ENCODE peak calls at places on chromosomes 7 and 10, in ten cellular contexts. T is HuH-7.5; J is activated naive CD8-positive, alpha-beta T cell treated with anti-CD3 and anti-CD28 coated beads for 36 hours; C is non-pigmented ciliary epithelial cell; V is WTC11; P is fibroblast of gingiva; B is AG04450; X is PC-3; E is hepatocyte; G is brain microvascular endothelial cell. M is an unnamed sample.

GRCh38 chr7:101814996-101815825 is 2.2 kb upstream of the CUX1 start:
- DNase-seq in X (peak), B (no peak), V (peak), E (peak), C (no peak), J (peak), P (no peak), G (no peak), T (peak), M (no peak)

GRCh38 chr7:84228526-84228925 is 33.9 kb upstream of the SEMA3A start:
- DNase-seq in C (no peak), T (no peak), X (no peak), E (no peak), P (no peak), G (no peak), B (no peak), J (no peak), V (no peak), M (no peak)

GRCh38 chr7:57339198-57339944 is 110.6 kb upstream of the ZNF716 start:
- DNase-seq in V (no peak), B (no peak), T (no peak), G (no peak), J (no peak), X (no peak), E (no peak), C (no peak), P (no peak), M (no peak)

GRCh38 chr10:72133517-72133916 is 45.2 kb upstream of the SPOCK2 start:
- DNase-seq in J (no peak), E (no peak), P (peak), B (peak), T (no peak), X (peak), G (peak), V (no peak), C (peak), M (no peak)

GRCh38 chr10:16381083-16381482 is 55.7 kb upstream of the PTER start:
- DNase-seq in E (peak), G (no peak), P (no peak), X (peak), T (no peak), C (peak), V (no peak), B (no peak), J (no peak), M (peak)

GRCh38 chr10:79298403-79299244 is 48.6 kb upstream of the PPIF start:
- DNase-seq in V (no peak), B (peak), X (peak), P (peak), C (peak), G (peak), J (peak), E (peak), T (no peak), M (peak)

GRCh38 chr7:2920956-2921708 is 77.0 kb upstream of the GNA12 start:
- DNase-seq in G (no peak), E (no peak), T (no peak), X (peak), V (no peak), P (no peak), J (no peak), C (no peak), B (no peak), M (peak)

GRCh38 chr7:70695804-70696104 is 436.2 kb upstream of the GALNT17 start:
- DNase-seq in B (no peak), X (no peak), P (no peak), G (no peak), J (no peak), T (no peak), V (no peak), E (no peak), C (no peak), M (peak)

GRCh38 chr10:131814567-131815290 is 86.1 kb upstream of the PPP2R2D start:
- DNase-seq in V (no peak), P (no peak), G (no peak), T (no peak), E (no peak), X (no peak), C (no peak), J (no peak), B (no peak), M (no peak)

GRCh38 chr7:11726251-11727155 is 105.5 kb downstream of the THSD7A start:
- DNase-seq in T (no peak), V (no peak), P (peak), J (no peak), X (no peak), B (peak), E (peak), G (peak), C (no peak), M (no peak)

M was measured in RWPE1.